ENCODE peak calls at places on chromosomes 1 and 21, in seven cellular contexts. Z is glutamatergic neuron; N is OCI-LY7; B is H54; X is stimulated activated CD8-positive, alpha-beta memory T cell treated with anti-CD3 and anti-CD28 coated beads, Interleukin-15, amount 100 ng/mL, for 48 hours; E is HuH-7.5; T is endothelial cell of umbilical vein. J is an unnamed sample.

GRCh38 chr1:156852414-156852874 is 6.5 kb downstream of the INSRR start:
- DNase-seq in T (no peak), X (no peak), Z (peak; percentile 26), B (no peak), N (no peak), E (no peak), J (peak; percentile 40)

GRCh38 chr1:158140871-158141270 is 39.8 kb upstream of the CD1D start:
- DNase-seq in N (no peak), E (no peak), T (no peak), X (no peak), B (no peak), Z (no peak), J (no peak)

GRCh38 chr1:3509721-3510120 is 55.3 kb downstream of the ARHGEF16 start:
- DNase-seq in X (no peak), B (no peak), T (no peak), Z (no peak), E (no peak), N (no peak), J (no peak)

GRCh38 chr1:57279909-57280666 is 143.8 kb downstream of the DAB1 start:
- DNase-seq in E (peak; percentile 17), N (no peak), B (no peak), Z (no peak), X (no peak), T (no peak), J (no peak)

GRCh38 chr1:176869577-176869976 is 294.9 kb downstream of the ASTN1 start:
- DNase-seq in Z (no peak), T (no peak), X (no peak), E (no peak), B (no peak), N (no peak), J (no peak)

GRCh38 chr1:162197041-162197511 is 127.6 kb downstream of the NOS1AP start:
- DNase-seq in Z (no peak), B (no peak), X (no peak), T (no peak), N (no peak), E (no peak), J (no peak)

GRCh38 chr1:94961582-94961981 is 34.7 kb upstream of the CNN3 start:
- DNase-seq in E (no peak), N (no peak), B (no peak), X (no peak), Z (no peak), T (no peak), J (no peak)

GRCh38 chr1:178134061-178134460 is 40.2 kb downstream of the RASAL2 start:
- DNase-seq in Z (no peak), N (no peak), E (no peak), T (peak; percentile 55), B (no peak), X (no peak), J (peak; percentile 68)

GRCh38 chr1:181119076-181119989 is 30.8 kb downstream of the IER5 start:
- DNase-seq in N (no peak), E (no peak), T (no peak), Z (no peak), B (no peak), X (no peak), J (no peak)

GRCh38 chr1:228472655-228473054 is 14.5 kb upstream of the RNF187 start:
- DNase-seq in T (peak; percentile 62), X (no peak), Z (no peak), E (no peak), B (no peak), N (no peak), J (no peak)

GRCh38 chr1:79190074-79190473 is 183.5 kb upstream of the ADGRL4 start:
- DNase-seq in N (no peak), X (no peak), T (no peak), Z (no peak), B (no peak), E (no peak), J (no peak)

GRCh38 chr1:234515411-234515810 is 36.4 kb upstream of the TARBP1 start:
- DNase-seq in B (no peak), N (no peak), X (no peak), T (no peak), Z (no peak), E (no peak), J (no peak)

GRCh38 chr21:28639742-28640141 is 352.9 kb downstream of the LTN1 start:
- DNase-seq in T (no peak), E (no peak), X (no peak), Z (no peak), B (no peak), N (no peak), J (no peak)

GRCh38 chr1:179228783-179229213 is 679 bp downstream of the ABL2 start:
- DNase-seq in E (peak; percentile 45), Z (peak; percentile 76), X (peak; percentile 19), N (no peak), T (peak; percentile 43), B (no peak), J (peak; percentile 31)

GRCh38 chr21:25313891-25314646 is 293.2 kb downstream of the MRPL39 start:
- DNase-seq in N (no peak), T (no peak), B (no peak), Z (no peak), X (no peak), E (no peak), J (peak; percentile 29)

GRCh38 chr1:228465571-228466146 is 21.5 kb upstream of the RNF187 start:
- DNase-seq in N (peak; percentile 57), X (no peak), E (no peak), Z (no peak), B (no peak), T (no peak), J (no peak)

GRCh38 chr1:203171341-203172183 is 4.1 kb downstream of the MYBPH start:
- DNase-seq in Z (no peak), X (no peak), B (no peak), E (no peak), T (no peak), N (no peak), J (no peak)

GRCh38 chr1:109768335-109768650 is 4.6 kb upstream of the EPS8L3 start:
- DNase-seq in N (no peak), E (no peak), B (no peak), X (no peak), Z (peak; percentile 4), T (no peak), J (no peak)

GRCh38 chr1:152495066-152495675 is 15.4 kb upstream of the LCE5A start:
- DNase-seq in N (no peak), T (peak; percentile 21), Z (peak; percentile 60), B (no peak), X (peak; percentile 16), E (no peak), J (peak; percentile 54)

GRCh38 chr1:147451628-147452027 is 89.7 kb upstream of the BCL9 start:
- DNase-seq in T (no peak), E (no peak), X (no peak), B (no peak), N (no peak), Z (no peak), J (no peak)

GRCh38 chr1:205729945-205730610 is 19.9 kb downstream of the NUCKS1 start:
- DNase-seq in N (no peak), T (no peak), B (no peak), E (no peak), Z (no peak), X (no peak), J (no peak)

GRCh38 chr1:45785583-45785982 is 17.8 kb upstream of the MAST2 start:
- DNase-seq in N (peak; percentile 47), Z (no peak), B (no peak), X (no peak), E (no peak), T (no peak), J (peak; percentile 27)

GRCh38 chr1:205015241-205015640 is 27.8 kb upstream of the CNTN2 start:
- DNase-seq in E (no peak), X (no peak), Z (no peak), B (no peak), N (no peak), T (no peak), J (no peak)

GRCh38 chr1:156086256-156086662 is 4.0 kb upstream of the MEX3A start:
- DNase-seq in T (peak; percentile 87), B (no peak), N (no peak), E (peak; percentile 65), X (no peak), Z (no peak), J (no peak)

GRCh38 chr1:9044241-9044640 is 18.0 kb upstream of the SLC2A7 start:
- DNase-seq in B (no peak), T (no peak), E (no peak), N (no peak), Z (no peak), X (no peak), J (no peak)

GRCh38 chr1:53878492-53879105 is 11.0 kb downstream of the YIPF1 start:
- DNase-seq in T (peak; percentile 58), Z (no peak), X (no peak), N (peak; percentile 67), E (no peak), B (no peak), J (peak; percentile 56)

GRCh38 chr21:32834825-32835224 is 63.3 kb upstream of the PAXBP1 start:
- DNase-seq in E (no peak), T (no peak), B (no peak), X (no peak), Z (no peak), N (no peak), J (no peak)

GRCh38 chr1:198892065-198892464 is 253.2 kb downstream of the PTPRC start:
- DNase-seq in N (no peak), E (no peak), X (no peak), B (no peak), T (peak; percentile 87), Z (no peak), J (peak; percentile 50)

GRCh38 chr1:228852015-228852414 is 116.7 kb downstream of the RHOU start:
- DNase-seq in N (no peak), X (no peak), B (no peak), Z (no peak), T (no peak), E (no peak), J (no peak)

GRCh38 chr1:153697191-153697872 is 18.8 kb downstream of the NPR1 start:
- DNase-seq in Z (no peak), B (peak; percentile 72), E (no peak), N (no peak), T (peak; percentile 55), X (no peak), J (peak; percentile 32)

GRCh38 chr1:3630914-3631313 is 6.1 kb downstream of the TPRG1L start:
- DNase-seq in E (no peak), X (no peak), B (no peak), N (no peak), T (no peak), Z (no peak), J (no peak)

GRCh38 chr1:103284270-103284669 is 175.9 kb upstream of the COL11A1 start:
- DNase-seq in E (no peak), N (no peak), X (no peak), B (no peak), Z (no peak), T (no peak), J (peak; percentile 2)

GRCh38 chr1:150688786-150689185 is 8.2 kb downstream of the GOLPH3L start:
- DNase-seq in X (no peak), Z (no peak), B (no peak), T (peak; percentile 73), N (no peak), E (no peak), J (no peak)

GRCh38 chr1:207027221-207027777 is 5.3 kb downstream of the C1orf116 start:
- DNase-seq in T (no peak), Z (no peak), E (no peak), X (no peak), N (no peak), B (peak; percentile 57), J (peak; percentile 64)

GRCh38 chr1:234724517-234725176 is 114.7 kb upstream of the IRF2BP2 start:
- DNase-seq in Z (no peak), B (no peak), T (peak; percentile 99), N (no peak), X (no peak), E (peak; percentile 75), J (no peak)

GRCh38 chr1:6870571-6870970 is 85.3 kb downstream of the CAMTA1 start:
- DNase-seq in B (no peak), N (no peak), E (no peak), T (no peak), X (no peak), Z (no peak), J (peak; percentile 39)

GRCh38 chr1:32337855-32338636 is 2.0 kb upstream of the MARCKSL1 start:
- DNase-seq in E (no peak), T (no peak), N (no peak), Z (no peak), X (no peak), B (no peak), J (peak; percentile 74)